ENCODE peak calls at places on chromosome 17, in eight cellular contexts. One of them, this sample, is unnamed.
A peak's percentile ranks its signal among the peaks of the same experiment; 100 is the strongest.

GRCh38 chr17:73196500-73196899 is 3.6 kb downstream of the COG1 start:
- DNase-seq in ecto neural progenitor cell: peak; percentile 79
- DNase-seq in activated gamma-delta T cell: no peak
- DNase-seq in activated CD4-positive, alpha-beta T cell treated with anti-CD3 and anti-CD28 coated beads, Interleukin-2, amount 50 U/mL, for 1 hour: no peak
- DNase-seq in GM04503: no peak
- DNase-seq in type B pancreatic cell: no peak
- DNase-seq in prostate gland: peak; percentile 88
- DNase-seq in stimulated activated CD4-positive, alpha-beta T cell treated with anti-CD3 and anti-CD28 coated beads, Interleukin-2, amount 100 ng/mL, for 24 hours: no peak
- DNase-seq in this sample: no peak

GRCh38 chr17:78933959-78934568 is 8.9 kb upstream of the TIMP2 start:
- DNase-seq in prostate gland: peak; percentile 98
- DNase-seq in type B pancreatic cell: peak; percentile 84
- DNase-seq in activated CD4-positive, alpha-beta T cell treated with anti-CD3 and anti-CD28 coated beads, Interleukin-2, amount 50 U/mL, for 1 hour: no peak
- DNase-seq in activated gamma-delta T cell: no peak
- DNase-seq in stimulated activated CD4-positive, alpha-beta T cell treated with anti-CD3 and anti-CD28 coated beads, Interleukin-2, amount 100 ng/mL, for 24 hours: no peak
- DNase-seq in ecto neural progenitor cell: peak; percentile 88
- DNase-seq in GM04503: peak; percentile 94
- DNase-seq in this sample: no peak

GRCh38 chr17:29559640-29560039 is 7.2 kb downstream of the ABHD15 start:
- DNase-seq in activated CD4-positive, alpha-beta T cell treated with anti-CD3 and anti-CD28 coated beads, Interleukin-2, amount 50 U/mL, for 1 hour: no peak
- DNase-seq in prostate gland: no peak
- DNase-seq in GM04503: no peak
- DNase-seq in activated gamma-delta T cell: no peak
- DNase-seq in stimulated activated CD4-positive, alpha-beta T cell treated with anti-CD3 and anti-CD28 coated beads, Interleukin-2, amount 100 ng/mL, for 24 hours: no peak
- DNase-seq in type B pancreatic cell: no peak
- DNase-seq in ecto neural progenitor cell: no peak
- DNase-seq in this sample: no peak

GRCh38 chr17:46976626-46977270 is 2.3 kb downstream of the RPRML start:
- DNase-seq in prostate gland: no peak
- DNase-seq in activated CD4-positive, alpha-beta T cell treated with anti-CD3 and anti-CD28 coated beads, Interleukin-2, amount 50 U/mL, for 1 hour: no peak
- DNase-seq in stimulated activated CD4-positive, alpha-beta T cell treated with anti-CD3 and anti-CD28 coated beads, Interleukin-2, amount 100 ng/mL, for 24 hours: no peak
- DNase-seq in ecto neural progenitor cell: peak; percentile 62
- DNase-seq in activated gamma-delta T cell: no peak
- DNase-seq in GM04503: no peak
- DNase-seq in type B pancreatic cell: no peak
- DNase-seq in this sample: no peak

GRCh38 chr17:41624208-41625101 is at the start of gene KRT17:
- DNase-seq in stimulated activated CD4-positive, alpha-beta T cell treated with anti-CD3 and anti-CD28 coated beads, Interleukin-2, amount 100 ng/mL, for 24 hours: no peak
- DNase-seq in activated CD4-positive, alpha-beta T cell treated with anti-CD3 and anti-CD28 coated beads, Interleukin-2, amount 50 U/mL, for 1 hour: no peak
- DNase-seq in prostate gland: peak; percentile 69
- DNase-seq in type B pancreatic cell: no peak
- DNase-seq in activated gamma-delta T cell: no peak
- DNase-seq in ecto neural progenitor cell: no peak
- DNase-seq in GM04503: no peak
- DNase-seq in this sample: no peak

GRCh38 chr17:71342726-71343125 is 778.1 kb upstream of the SOX9 start:
- DNase-seq in ecto neural progenitor cell: no peak
- DNase-seq in GM04503: no peak
- DNase-seq in type B pancreatic cell: no peak
- DNase-seq in stimulated activated CD4-positive, alpha-beta T cell treated with anti-CD3 and anti-CD28 coated beads, Interleukin-2, amount 100 ng/mL, for 24 hours: no peak
- DNase-seq in activated gamma-delta T cell: no peak
- DNase-seq in prostate gland: no peak
- DNase-seq in activated CD4-positive, alpha-beta T cell treated with anti-CD3 and anti-CD28 coated beads, Interleukin-2, amount 50 U/mL, for 1 hour: no peak
- DNase-seq in this sample: no peak

GRCh38 chr17:48825446-48826381 is 5.1 kb upstream of the CALCOCO2 start:
- DNase-seq in type B pancreatic cell: no peak
- DNase-seq in GM04503: no peak
- DNase-seq in activated CD4-positive, alpha-beta T cell treated with anti-CD3 and anti-CD28 coated beads, Interleukin-2, amount 50 U/mL, for 1 hour: no peak
- DNase-seq in prostate gland: no peak
- DNase-seq in ecto neural progenitor cell: no peak
- DNase-seq in activated gamma-delta T cell: no peak
- DNase-seq in stimulated activated CD4-positive, alpha-beta T cell treated with anti-CD3 and anti-CD28 coated beads, Interleukin-2, amount 100 ng/mL, for 24 hours: no peak
- DNase-seq in this sample: no peak

GRCh38 chr17:76736349-76737081 is 616 bp downstream of the SRSF2 start:
- DNase-seq in activated gamma-delta T cell: peak; percentile 55
- DNase-seq in type B pancreatic cell: peak; percentile 81
- DNase-seq in prostate gland: peak; percentile 66
- DNase-seq in GM04503: no peak
- DNase-seq in ecto neural progenitor cell: peak; percentile 92
- DNase-seq in activated CD4-positive, alpha-beta T cell treated with anti-CD3 and anti-CD28 coated beads, Interleukin-2, amount 50 U/mL, for 1 hour: peak; percentile 69
- DNase-seq in stimulated activated CD4-positive, alpha-beta T cell treated with anti-CD3 and anti-CD28 coated beads, Interleukin-2, amount 100 ng/mL, for 24 hours: peak; percentile 73
- DNase-seq in this sample: peak; percentile 78

GRCh38 chr17:5838661-5839300 is 231.4 kb upstream of the WSCD1 start:
- DNase-seq in prostate gland: no peak
- DNase-seq in GM04503: no peak
- DNase-seq in type B pancreatic cell: no peak
- DNase-seq in stimulated activated CD4-positive, alpha-beta T cell treated with anti-CD3 and anti-CD28 coated beads, Interleukin-2, amount 100 ng/mL, for 24 hours: no peak
- DNase-seq in activated CD4-positive, alpha-beta T cell treated with anti-CD3 and anti-CD28 coated beads, Interleukin-2, amount 50 U/mL, for 1 hour: no peak
- DNase-seq in activated gamma-delta T cell: no peak
- DNase-seq in ecto neural progenitor cell: peak; percentile 58
- DNase-seq in this sample: no peak

GRCh38 chr17:8745586-8746500 is 1.2 kb upstream of the CCDC42 start:
- DNase-seq in prostate gland: peak; percentile 33
- DNase-seq in stimulated activated CD4-positive, alpha-beta T cell treated with anti-CD3 and anti-CD28 coated beads, Interleukin-2, amount 100 ng/mL, for 24 hours: peak; percentile 83
- DNase-seq in type B pancreatic cell: peak; percentile 87
- DNase-seq in activated CD4-positive, alpha-beta T cell treated with anti-CD3 and anti-CD28 coated beads, Interleukin-2, amount 50 U/mL, for 1 hour: peak; percentile 75
- DNase-seq in GM04503: no peak
- DNase-seq in activated gamma-delta T cell: peak; percentile 66
- DNase-seq in ecto neural progenitor cell: peak; percentile 94
- DNase-seq in this sample: peak; percentile 78

GRCh38 chr17:1241904-1242303 is 28.3 kb upstream of the BHLHA9 start:
- DNase-seq in type B pancreatic cell: no peak
- DNase-seq in GM04503: no peak
- DNase-seq in ecto neural progenitor cell: no peak
- DNase-seq in prostate gland: peak; percentile 17
- DNase-seq in activated CD4-positive, alpha-beta T cell treated with anti-CD3 and anti-CD28 coated beads, Interleukin-2, amount 50 U/mL, for 1 hour: no peak
- DNase-seq in stimulated activated CD4-positive, alpha-beta T cell treated with anti-CD3 and anti-CD28 coated beads, Interleukin-2, amount 100 ng/mL, for 24 hours: no peak
- DNase-seq in activated gamma-delta T cell: no peak
- DNase-seq in this sample: no peak